ENCODE peak calls at places on chromosome 15, in five cellular contexts. O is neural crest cell; X is CD8-positive, alpha-beta T cell; H is MG63; B is activated gamma-delta T cell treated with Interleukin-2 at 50 U/mL for 16 hours. A is an unnamed sample.

GRCh38 chr15:100350434-100351226 is 8.9 kb upstream of the ADAMTS17 start:
- DNase-seq in X (no peak), B (no peak), O (no peak), H (no peak), A (no peak)

GRCh38 chr15:40429068-40429707 is 11.6 kb upstream of the BAHD1 start:
- DNase-seq in B (no peak), X (no peak), O (no peak), H (no peak), A (no peak)

GRCh38 chr15:43998607-43999006 is 171.8 kb downstream of the WDR76 start:
- DNase-seq in B (no peak), X (no peak), O (no peak), H (no peak), A (no peak)

GRCh38 chr15:88894348-88894818 is 961 bp downstream of the HAPLN3 start:
- DNase-seq in X (peak), O (peak), H (no peak), B (peak), A (peak)

GRCh38 chr15:43095243-43095642 is 10.6 kb downstream of the UBR1 start:
- DNase-seq in B (no peak), X (no peak), O (no peak), H (no peak), A (no peak)

GRCh38 chr15:27834684-27835083 is 264.4 kb downstream of the OCA2 start:
- DNase-seq in X (no peak), H (no peak), O (no peak), B (no peak), A (no peak)

GRCh38 chr15:29259233-29259632 is 10.4 kb downstream of the NSMCE3 start:
- DNase-seq in H (no peak), X (no peak), B (no peak), O (no peak), A (no peak)

GRCh38 chr15:58731756-58732535 is 17.6 kb downstream of the ADAM10 start:
- DNase-seq in H (peak), X (no peak), O (no peak), B (no peak), A (no peak)

GRCh38 chr15:49235446-49236207 is 65.6 kb downstream of the GALK2 start:
- DNase-seq in O (peak), X (peak), B (peak), H (peak), A (no peak)

GRCh38 chr15:85503151-85503797 is 122.9 kb downstream of the AKAP13 start:
- DNase-seq in X (no peak), H (no peak), B (no peak), O (no peak), A (no peak)

GRCh38 chr15:79595995-79596622 is 164.0 kb downstream of the MINAR1 start:
- DNase-seq in B (no peak), O (peak), H (peak), X (no peak), A (no peak)

GRCh38 chr15:45854455-45855202 is 219.8 kb downstream of the SQOR start:
- DNase-seq in H (no peak), B (no peak), O (no peak), X (no peak), A (no peak)

GRCh38 chr15:56629133-56629532 is 104.2 kb downstream of the ZNF280D start:
- DNase-seq in X (no peak), B (no peak), O (no peak), H (no peak), A (no peak)

GRCh38 chr15:80384442-80384841 is 19.7 kb upstream of the ARNT2 start:
- DNase-seq in B (no peak), X (no peak), O (no peak), H (no peak), A (no peak)

GRCh38 chr15:91926871-91927270 is 73.4 kb downstream of the SLCO3A1 start:
- DNase-seq in O (no peak), H (no peak), B (no peak), X (no peak), A (no peak)

GRCh38 chr15:32959077-32959476 is 235.4 kb downstream of the FMN1 start:
- DNase-seq in O (no peak), B (no peak), H (no peak), X (no peak), A (no peak)

GRCh38 chr15:48802867-48803266 is 8.0 kb downstream of the CEP152 start:
- DNase-seq in X (no peak), B (no peak), O (no peak), H (peak), A (no peak)

GRCh38 chr15:100349321-100349695 is 7.5 kb upstream of the ADAMTS17 start:
- DNase-seq in O (no peak), X (no peak), B (no peak), H (no peak), A (no peak)

GRCh38 chr15:98614681-98615080 is 33.7 kb upstream of the IGF1R start:
- DNase-seq in B (no peak), H (no peak), O (no peak), X (no peak), A (no peak)

GRCh38 chr15:58361291-58361759 is 70.5 kb upstream of the LIPC start:
- DNase-seq in H (peak), B (no peak), O (no peak), X (no peak), A (no peak)

GRCh38 chr15:64163662-64164362 is 990 bp upstream of the PPIB start:
- DNase-seq in H (no peak), B (no peak), X (no peak), O (no peak), A (no peak)

A was measured in posterior vena cava.